ENCODE peak calls at places on chromosome 9, in seven cellular contexts. D is heart right ventricle, R is prostate gland, C is PC-9, L is heart left ventricle, Q is cardiac muscle cell, U is GM06990. E is an unnamed sample.
A peak's percentile ranks its signal among the peaks of the same experiment; 100 is the strongest.

GRCh38 chr9:69097053-69097452 is 61.5 kb downstream of the FXN start:
- DNase-seq in D (no peak), R (peak; percentile 45), C (peak; percentile 94), L (no peak), Q (peak; percentile 89), U (no peak), E (no peak)

GRCh38 chr9:109014267-109015025 is 1.1 kb upstream of the CTNNAL1 start:
- DNase-seq in D (no peak), R (no peak), C (peak; percentile 61), L (no peak), Q (peak; percentile 90), U (no peak), E (no peak)

GRCh38 chr9:97511762-97512429 is 10.4 kb downstream of the TMOD1 start:
- DNase-seq in D (no peak), R (no peak), C (peak; percentile 84), L (no peak), Q (no peak), U (no peak), E (no peak)

GRCh38 chr9:107123389-107123788 is 159.7 kb upstream of the RAD23B start:
- DNase-seq in D (no peak), R (no peak), C (no peak), L (no peak), Q (no peak), U (no peak), E (no peak)

GRCh38 chr9:9469271-9469670 is 1143.5 kb downstream of the PTPRD start:
- DNase-seq in D (no peak), R (no peak), C (no peak), L (no peak), Q (no peak), U (no peak), E (no peak)

GRCh38 chr9:104748359-104749031 is 1.0 kb downstream of the NIPSNAP3A start:
- DNase-seq in D (no peak), R (no peak), C (no peak), L (no peak), Q (peak; percentile 33), U (no peak), E (no peak)

GRCh38 chr9:93265301-93265971 is 81.5 kb downstream of the WNK2 start:
- DNase-seq in D (no peak), R (no peak), C (no peak), L (no peak), Q (no peak), U (no peak), E (no peak)

GRCh38 chr9:97874617-97875016 is 21.6 kb downstream of the FOXE1 start:
- DNase-seq in D (no peak), R (no peak), C (no peak), L (no peak), Q (no peak), U (no peak), E (no peak)

GRCh38 chr9:72952394-72952720 is 496 bp downstream of the ALDH1A1 start:
- DNase-seq in D (no peak), R (no peak), C (no peak), L (no peak), Q (no peak), U (no peak), E (no peak)

GRCh38 chr9:35852876-35853865 is 17.0 kb downstream of the OR13J1 start:
- DNase-seq in D (no peak), R (no peak), C (no peak), L (no peak), Q (no peak), U (no peak), E (no peak)

GRCh38 chr9:93191354-93191660 is 7.4 kb downstream of the WNK2 start:
- DNase-seq in D (no peak), R (no peak), C (no peak), L (peak; percentile 9), Q (no peak), U (no peak), E (no peak)

GRCh38 chr9:2808105-2808504 is 35.8 kb downstream of the PUM3 start:
- DNase-seq in D (no peak), R (no peak), C (no peak), L (no peak), Q (no peak), U (no peak), E (no peak)
- H3K36me3 ChIP-seq in D (no peaks in the 10 kb centered on the region), R (no peaks in the 10 kb centered on the region), C (peaks cover 18% of the 10 kb centered on the region), L (peaks cover 74% of the 10 kb centered on the region), Q (peaks cover 13% of the 10 kb centered on the region), U (peaks cover 18% of the 10 kb centered on the region), E (peaks cover 91% of the 10 kb centered on the region)

GRCh38 chr9:133992780-133993634 is 883 bp upstream of the VAV2 start:
- DNase-seq in D (peak; percentile 84), R (peak; percentile 84), C (peak; percentile 66), L (peak; percentile 90), Q (peak; percentile 92), U (peak; percentile 81), E (no peak)
- TF ChIP-seq CTCF in D (peak; percentile 66), R (peak; percentile 53), C (peak; percentile 63), L (peak; percentile 45), Q (peak; percentile 48), U (peak; percentile 61), E (no peak)

GRCh38 chr9:36986548-36987408 is 47.3 kb downstream of the PAX5 start:
- DNase-seq in D (no peak), R (no peak), C (no peak), L (no peak), Q (no peak), U (no peak), E (no peak)
- H3K4me3 ChIP-seq in D (no peak overlapping the region), R (no peak overlapping the region), C (no peak overlapping the region), L (no peak overlapping the region), Q (peak overlapping the region; percentile 18), U (no peak overlapping the region), E (no peak overlapping the region)

DNA sequence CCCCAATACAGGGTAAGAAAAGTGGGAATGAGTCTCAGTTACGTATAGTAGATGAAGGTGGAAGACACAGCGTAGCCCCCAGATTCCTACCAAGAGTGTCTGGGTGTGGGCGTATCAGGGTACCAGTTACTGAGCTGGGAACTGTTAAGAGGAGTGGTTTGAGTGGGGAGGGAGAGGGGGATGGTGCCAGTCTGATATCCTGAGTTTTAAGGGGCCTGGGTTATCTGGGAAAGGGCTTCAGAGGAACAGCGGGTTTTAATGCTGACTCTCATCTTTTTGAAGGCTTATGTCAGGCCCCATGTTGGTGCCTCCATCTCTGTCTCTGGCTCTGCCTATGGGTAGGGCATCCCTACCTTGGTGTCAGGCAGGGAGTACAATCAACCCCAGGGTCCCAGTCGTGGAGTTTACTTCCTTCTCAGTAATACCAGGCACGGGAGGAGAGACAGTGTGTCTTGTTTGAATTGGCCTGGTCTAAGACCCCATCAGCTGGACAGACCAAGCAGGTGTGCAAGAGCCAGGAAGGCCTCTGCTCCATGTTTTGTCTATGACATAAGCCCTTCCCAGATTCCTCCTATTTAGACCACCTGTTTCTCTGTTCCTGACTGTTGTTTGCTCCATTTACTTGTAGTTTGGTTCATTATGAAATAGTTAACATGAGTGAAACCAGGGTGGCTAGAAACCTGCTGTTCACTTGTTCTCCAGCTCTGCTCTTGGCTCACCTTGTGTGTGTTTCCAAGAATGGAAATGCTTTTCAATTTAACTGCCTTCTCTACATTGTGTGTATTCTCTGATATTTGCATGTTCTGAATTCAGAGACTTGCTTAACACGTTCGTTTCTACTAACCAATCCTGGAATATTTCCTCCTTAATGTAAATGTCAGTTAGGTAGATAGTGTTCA is 125.6 kb downstream of the DAB2IP start:
- DNase-seq in D (no peak), R (no peak), C (no peak), L (no peak), Q (no peak), U (no peak), E (no peak)
- H3K36me3 ChIP-seq in D (peaks cover 8% of the 10 kb centered on the region), R (peaks cover 9% of the 10 kb centered on the region), C (peaks cover 11% of the 10 kb centered on the region), L (peaks cover 77% of the 10 kb centered on the region), Q (peaks cover 49% of the 10 kb centered on the region), U (no peaks in the 10 kb centered on the region), E (no peaks in the 10 kb centered on the region)

GRCh38 chr9:134781895-134782294 is 98.7 kb upstream of the FCN2 start:
- DNase-seq in D (no peak), R (no peak), C (no peak), L (no peak), Q (no peak), U (no peak), E (peak; percentile 5)
- TF ChIP-seq CTCF in D (peak; percentile 16), R (no peak), C (no peak), L (peak; percentile 33), Q (peak; percentile 27), U (peak; percentile 58), E (peak; percentile 46)

DNA sequence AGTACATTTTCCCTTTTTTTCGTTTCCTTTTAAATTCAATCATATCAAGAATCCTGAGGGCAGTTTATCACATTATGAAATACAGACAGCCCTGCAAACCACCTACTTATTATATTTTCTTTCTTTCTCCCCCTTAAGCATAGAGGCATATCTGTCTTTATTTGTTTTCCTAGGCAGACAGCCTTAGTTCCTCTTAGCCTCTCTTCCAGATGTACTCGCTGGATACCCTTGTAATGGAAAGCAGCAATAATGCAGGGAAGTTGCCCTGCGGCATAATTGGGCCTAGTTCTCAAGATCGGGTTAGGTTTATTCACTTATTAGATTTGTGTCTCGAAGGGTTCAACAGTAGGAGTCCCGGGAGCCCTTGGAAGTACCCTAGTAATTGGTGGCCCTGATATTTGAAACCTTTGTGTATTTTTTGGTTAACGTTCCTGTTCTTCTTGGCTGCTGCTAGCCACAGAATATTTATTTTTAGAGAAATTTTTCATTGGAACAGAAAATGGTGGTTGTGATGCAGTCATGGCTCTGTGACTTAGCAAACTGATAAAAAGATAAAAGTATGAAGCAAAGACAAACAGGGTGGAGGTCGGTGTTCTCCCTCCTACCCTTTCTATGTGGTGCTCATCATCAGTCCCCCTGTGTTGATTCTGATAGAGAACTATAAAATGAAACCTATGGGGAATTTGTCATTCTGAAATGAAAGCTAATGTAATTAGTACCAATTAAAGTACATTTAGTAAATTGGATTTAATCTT is 6.4 kb downstream of the TLE4 start:
- DNase-seq in D (no peak), R (no peak), C (no peak), L (no peak), Q (no peak), U (no peak), E (no peak)
- H3K4me3 ChIP-seq in D (no peak overlapping the region), R (no peak overlapping the region), C (no peak overlapping the region), L (no peak overlapping the region), Q (no peak overlapping the region), U (no peak overlapping the region), E (no peak overlapping the region)

GRCh38 chr9:129013674-129014073 is 14.5 kb downstream of the SH3GLB2 start:
- DNase-seq in D (no peak), R (no peak), C (no peak), L (no peak), Q (no peak), U (no peak), E (no peak)

GRCh38 chr9:129011761-129012281 is 16.3 kb downstream of the SH3GLB2 start:
- DNase-seq in D (no peak), R (no peak), C (no peak), L (no peak), Q (no peak), U (no peak), E (no peak)

GRCh38 chr9:129012893-129013448 is 15.2 kb downstream of the SH3GLB2 start:
- DNase-seq in D (no peak), R (no peak), C (no peak), L (no peak), Q (no peak), U (no peak), E (no peak)

GRCh38 chr9:129011170-129011569 is 17.0 kb downstream of the SH3GLB2 start:
- DNase-seq in D (no peak), R (no peak), C (no peak), L (no peak), Q (no peak), U (no peak), E (no peak)

GRCh38 chr9:129012343-129012742 is 15.8 kb downstream of the SH3GLB2 start:
- DNase-seq in D (no peak), R (no peak), C (no peak), L (no peak), Q (no peak), U (no peak), E (no peak)
- H3K36me3 ChIP-seq in D (peaks cover 12% of the 10 kb centered on the region), R (no peaks in the 10 kb centered on the region), C (peaks cover 11% of the 10 kb centered on the region), L (peaks cover 57% of the 10 kb centered on the region), Q (peaks cover 14% of the 10 kb centered on the region), U (peaks cover 23% of the 10 kb centered on the region), E (peaks cover 72% of the 10 kb centered on the region)

E was measured in DND-41.